ENCODE peak calls at places on chromosomes 6 and 20, in four cellular contexts. C is epithelial cell of esophagus, T is NCI-H1694, G is ascending aorta. A is an unnamed sample.

GRCh38 chr6:42745083-42745637 is 743 bp downstream of the TBCC start:
- DNase-seq in C (peak), T (no peak), G (peak), A (peak)

GRCh38 chr6:2471474-2471873 is 226.1 kb upstream of the GMDS start:
- DNase-seq in C (peak), T (no peak), G (no peak), A (no peak)

GRCh38 chr6:16769131-16769985 is 8.1 kb upstream of the ATXN1 start:
- DNase-seq in C (peak), T (no peak), G (peak), A (peak)

GRCh38 chr6:4638641-4639040 is 137.6 kb upstream of the CDYL start:
- DNase-seq in C (no peak), T (no peak), G (no peak), A (no peak)

GRCh38 chr6:108966855-108967755 is 118.9 kb downstream of the ARMC2 start:
- DNase-seq in C (peak), T (no peak), G (peak), A (peak)

GRCh38 chr6:64294034-64294433 is 658.4 kb downstream of the PHF3 start:
- DNase-seq in C (peak), T (no peak), G (no peak), A (peak)

GRCh38 chr6:39209360-39209811 is 19.9 kb downstream of the KCNK5 start:
- DNase-seq in C (peak), T (no peak), G (no peak), A (no peak)

GRCh38 chr20:38199506-38200390 is 34.7 kb upstream of the TGM2 start:
- DNase-seq in C (no peak), T (no peak), G (peak), A (peak)

GRCh38 chr6:26234421-26235239 is 130.4 kb upstream of the BTN3A2 start:
- DNase-seq in C (peak), T (no peak), G (peak), A (peak)

GRCh38 chr20:10730629-10731183 is 56.9 kb upstream of the JAG1 start:
- DNase-seq in C (no peak), T (no peak), G (no peak), A (no peak)

GRCh38 chr6:108557494-108558371 is 3.0 kb upstream of the FOXO3 start:
- DNase-seq in C (peak), T (no peak), G (peak), A (peak)

GRCh38 chr6:98641929-98642328 is 192.4 kb upstream of the POU3F2 start:
- DNase-seq in C (no peak), T (no peak), G (no peak), A (no peak)

GRCh38 chr20:53752971-53753879 is 159.6 kb upstream of the ZNF217 start:
- DNase-seq in C (peak), T (no peak), G (no peak), A (peak)

GRCh38 chr6:106134906-106135634 is 48.9 kb downstream of the PRDM1 start:
- DNase-seq in C (peak), T (no peak), G (no peak), A (no peak)

GRCh38 chr20:51818479-51819008 is 16.2 kb upstream of the SALL4 start:
- DNase-seq in C (no peak), T (no peak), G (no peak), A (no peak)

GRCh38 chr6:134437376-134437775 is 119.5 kb upstream of the SGK1 start:
- DNase-seq in C (peak), T (no peak), G (no peak), A (peak)

GRCh38 chr20:6381887-6382286 is 259.1 kb upstream of the FERMT1 start:
- DNase-seq in C (peak), T (no peak), G (no peak), A (peak)

GRCh38 chr20:40309731-40310130 is 379.3 kb downstream of the MAFB start:
- DNase-seq in C (no peak), T (no peak), G (no peak), A (no peak)

GRCh38 chr20:63682384-63683139 is 13.9 kb upstream of the TNFRSF6B start:
- DNase-seq in C (peak), T (no peak), G (peak), A (peak)

GRCh38 chr20:35887393-35888064 is 66.8 kb downstream of the SCAND1 start:
- DNase-seq in C (no peak), T (no peak), G (no peak), A (no peak)

GRCh38 chr6:72363844-72364740 is 257.8 kb upstream of the KCNQ5 start:
- DNase-seq in C (peak), T (no peak), G (peak), A (peak)

GRCh38 chr6:129475477-129476247 is 234.3 kb downstream of the ARHGAP18 start:
- DNase-seq in C (no peak), T (no peak), G (no peak), A (peak)

GRCh38 chr6:25193147-25193864 is 85.9 kb upstream of the CARMIL1 start:
- DNase-seq in C (peak), T (no peak), G (no peak), A (peak)

GRCh38 chr6:163752446-163752845 is 337.9 kb downstream of the QKI start:
- DNase-seq in C (no peak), T (no peak), G (no peak), A (no peak)

GRCh38 chr20:41180599-41181333 is 43.4 kb downstream of the PLCG1 start:
- DNase-seq in C (no peak), T (no peak), G (peak), A (no peak)

GRCh38 chr6:79240509-79240908 is 6.0 kb upstream of the HMGN3 start:
- DNase-seq in C (peak), T (no peak), G (no peak), A (no peak)

GRCh38 chr20:46311039-46311650 is 2.8 kb upstream of the CDH22 start:
- DNase-seq in C (peak), T (no peak), G (no peak), A (no peak)

GRCh38 chr20:32465092-32465900 is 107.2 kb downstream of the ASXL1 start:
- DNase-seq in C (peak), T (no peak), G (no peak), A (peak)

GRCh38 chr6:159727717-159728440 is 573 bp downstream of the WTAP start:
- DNase-seq in C (peak), T (no peak), G (no peak), A (no peak)

GRCh38 chr6:144768676-144769599 is 483.8 kb downstream of the UTRN start:
- DNase-seq in C (no peak), T (peak), G (no peak), A (no peak)

GRCh38 chr20:38267251-38267650 is 6.7 kb upstream of the KIAA1755 start:
- DNase-seq in C (no peak), T (no peak), G (no peak), A (no peak)

GRCh38 chr6:116859264-116859663 is 17.8 kb upstream of the RFX6 start:
- DNase-seq in C (no peak), T (no peak), G (no peak), A (no peak)

GRCh38 chr6:166542580-166542912 is 43.9 kb downstream of the RAMACL start:
- DNase-seq in C (peak), T (no peak), G (no peak), A (peak)

GRCh38 chr6:113648698-113649097 is 208.4 kb upstream of the MARCKS start:
- DNase-seq in C (no peak), T (no peak), G (no peak), A (no peak)

A was measured in IMR-90.